ENCODE peak calls at places on chromosomes 4 and X, in ten cellular contexts. N, U, P, Q, B, L, J, G, W and O are unnamed samples.

GRCh38 chrX:50068293-50068568 is 132.6 kb downstream of the AKAP4 start:
- DNase-seq in W (no peak), B (no peak), Q (no peak), P (no peak), J (no peak), U (no peak), G (no peak), N (no peak), L (no peak), O (no peak)

GRCh38 chrX:103107836-103108235 is 14.9 kb upstream of the NXF3 start:
- DNase-seq in U (peak; percentile 55), P (no peak), L (no peak), B (no peak), G (no peak), W (no peak), N (no peak), J (no peak), Q (no peak), O (peak; percentile 90)

GRCh38 chr4:97027989-97028388 is 1115.3 kb downstream of the STPG2 start:
- DNase-seq in B (no peak), G (no peak), J (no peak), P (no peak), Q (no peak), N (no peak), L (no peak), U (no peak), W (no peak), O (no peak)

GRCh38 chr4:183444149-183444952 is at the start of gene CDKN2AIP:
- DNase-seq in G (no peak), J (peak; percentile 95), L (peak; percentile 86), U (peak; percentile 94), N (peak; percentile 88), P (peak; percentile 99), Q (peak; percentile 81), B (peak; percentile 98), W (peak; percentile 72), O (peak; percentile 96)

GRCh38 chr4:151459380-151459779 is 50.4 kb downstream of the FHIP1A start:
- DNase-seq in W (no peak), G (no peak), P (no peak), U (no peak), J (no peak), Q (no peak), L (no peak), B (no peak), N (no peak), O (no peak)

GRCh38 chr4:79241846-79242245 is 84.0 kb downstream of the NAA11 start:
- DNase-seq in L (no peak), P (peak; percentile 32), Q (no peak), U (peak; percentile 17), N (no peak), B (no peak), W (no peak), J (no peak), G (no peak), O (no peak)

GRCh38 chr4:44479731-44480130 is 31.1 kb upstream of the KCTD8 start:
- DNase-seq in B (no peak), W (no peak), G (no peak), N (no peak), U (no peak), P (no peak), Q (no peak), L (no peak), J (no peak), O (no peak)

GRCh38 chr4:121125486-121125885 is 38.6 kb downstream of the TNIP3 start:
- DNase-seq in G (no peak), U (no peak), P (no peak), W (no peak), N (no peak), Q (no peak), L (no peak), J (no peak), B (no peak), O (no peak)

GRCh38 chr4:80393246-80393969 is 57.9 kb downstream of the CFAP299 start:
- DNase-seq in L (no peak), W (no peak), N (no peak), G (peak; percentile 36), J (no peak), Q (no peak), P (peak; percentile 83), U (peak; percentile 77), B (no peak), O (no peak)

GRCh38 chr4:16253127-16253960 is 27.1 kb upstream of the TAPT1 start:
- DNase-seq in B (no peak), J (no peak), W (peak; percentile 10), N (no peak), Q (no peak), P (peak; percentile 88), G (peak; percentile 65), U (peak; percentile 88), L (no peak), O (peak; percentile 88)

GRCh38 chr4:103721251-103721650 is 1.5 kb upstream of the TACR3 start:
- DNase-seq in G (no peak), J (no peak), Q (no peak), W (no peak), B (no peak), P (no peak), L (no peak), N (no peak), U (no peak), O (no peak)